ENCODE peak calls at places on chromosomes 6 and 20, in ten cellular contexts. H is caudate nucleus; P is suprapubic skin; N is CD8-positive, alpha-beta T cell; I is thyroid gland; M is substantia nigra; V is foreskin keratinocyte; F is HepG2; L is RWPE1; X is brain microvascular endothelial cell. A is an unnamed sample.

GRCh38 chr6:364609-365540 is 26.7 kb upstream of the IRF4 start:
- DNase-seq in H (no peak), P (no peak), N (no peak), I (no peak), M (no peak), V (no peak), F (no peak), L (no peak), X (no peak), A (no peak)

GRCh38 chr6:73481969-73482368 is 20.4 kb downstream of the MTO1 start:
- DNase-seq in H (no peak), P (no peak), N (no peak), I (no peak), M (no peak), V (no peak), F (no peak), L (no peak), X (no peak), A (no peak)

GRCh38 chr6:165663283-165663735 is 268 bp upstream of the PDE10A start:
- DNase-seq in H (no peak), P (no peak), N (no peak), I (peak; percentile 52), M (no peak), V (peak; percentile 48), F (no peak), L (no peak), X (peak; percentile 46), A (no peak)

GRCh38 chr6:70110128-70111022 is 192.5 kb downstream of the COL9A1 start:
- DNase-seq in H (no peak), P (no peak), N (no peak), I (no peak), M (no peak), V (peak; percentile 14), F (no peak), L (no peak), X (no peak), A (no peak)

GRCh38 chr20:8390500-8390899 is 258.4 kb downstream of the PLCB1 start:
- DNase-seq in H (no peak), P (no peak), N (no peak), I (no peak), M (no peak), V (no peak), F (no peak), L (no peak), X (no peak), A (no peak)

GRCh38 chr6:100464910-100465700 is at the start of gene SIM1:
- DNase-seq in H (no peak), P (no peak), N (no peak), I (peak; percentile 26), M (peak; percentile 11), V (no peak), F (no peak), L (peak; percentile 91), X (peak; percentile 43), A (no peak)

GRCh38 chr20:63260521-63260920 is 6.3 kb upstream of the NKAIN4 start:
- DNase-seq in H (no peak), P (no peak), N (no peak), I (no peak), M (no peak), V (no peak), F (no peak), L (no peak), X (no peak), A (no peak)

GRCh38 chr6:17998442-17998841 is 11.0 kb upstream of the KIF13A start:
- DNase-seq in H (no peak), P (no peak), N (no peak), I (peak; percentile 15), M (no peak), V (no peak), F (peak; percentile 34), L (no peak), X (no peak), A (no peak)

GRCh38 chr6:7973603-7974002 is 63.0 kb upstream of the TXNDC5 start:
- DNase-seq in H (no peak), P (no peak), N (no peak), I (no peak), M (no peak), V (no peak), F (peak; percentile 29), L (no peak), X (no peak), A (peak; percentile 24)

GRCh38 chr6:7974932-7975763 is 64.6 kb upstream of the TXNDC5 start:
- DNase-seq in H (peak; percentile 91), P (peak; percentile 82), N (no peak), I (peak; percentile 53), M (peak; percentile 76), V (peak; percentile 61), F (peak; percentile 100), L (peak; percentile 80), X (peak; percentile 96), A (peak; percentile 66)

GRCh38 chr6:7976485-7977010 is 66.0 kb upstream of the TXNDC5 start:
- DNase-seq in H (no peak), P (no peak), N (no peak), I (no peak), M (no peak), V (no peak), F (no peak), L (no peak), X (no peak), A (no peak)

GRCh38 chr6:7974553-7974931 is 64.0 kb upstream of the TXNDC5 start:
- DNase-seq in H (peak; percentile 5), P (no peak), N (no peak), I (no peak), M (no peak), V (no peak), F (no peak), L (no peak), X (no peak), A (no peak)

GRCh38 chr6:7975764-7976146 is 65.2 kb upstream of the TXNDC5 start:
- DNase-seq in H (peak; percentile 33), P (no peak), N (no peak), I (no peak), M (peak; percentile 14), V (no peak), F (peak; percentile 27), L (no peak), X (no peak), A (no peak)
- H3K27ac ChIP-seq in H (peak overlapping the region; percentile 81), P (no peak overlapping the region), N (no peak overlapping the region), I (no peak overlapping the region), M (peak overlapping the region; percentile 54), V (no peak overlapping the region), F (peak overlapping the region; percentile 73), L (peak overlapping the region; percentile 14), X (no peak overlapping the region), A (no peak overlapping the region)

GRCh38 chr6:52554684-52555280 is 22.1 kb downstream of the TRAM2 start:
- DNase-seq in H (no peak), P (no peak), N (no peak), I (no peak), M (no peak), V (no peak), F (no peak), L (no peak), X (no peak), A (no peak)

GRCh38 chr6:52558266-52559000 is 18.4 kb downstream of the TRAM2 start:
- DNase-seq in H (no peak), P (no peak), N (no peak), I (no peak), M (no peak), V (no peak), F (no peak), L (no peak), X (no peak), A (no peak)

GRCh38 chr6:52555531-52556228 is 21.2 kb downstream of the TRAM2 start:
- DNase-seq in H (no peak), P (no peak), N (no peak), I (no peak), M (no peak), V (no peak), F (no peak), L (no peak), X (no peak), A (no peak)

GRCh38 chr6:52560462-52560861 is 16.4 kb downstream of the TRAM2 start:
- DNase-seq in H (no peak), P (no peak), N (no peak), I (no peak), M (no peak), V (no peak), F (no peak), L (no peak), X (peak; percentile 71), A (no peak)

DNA sequence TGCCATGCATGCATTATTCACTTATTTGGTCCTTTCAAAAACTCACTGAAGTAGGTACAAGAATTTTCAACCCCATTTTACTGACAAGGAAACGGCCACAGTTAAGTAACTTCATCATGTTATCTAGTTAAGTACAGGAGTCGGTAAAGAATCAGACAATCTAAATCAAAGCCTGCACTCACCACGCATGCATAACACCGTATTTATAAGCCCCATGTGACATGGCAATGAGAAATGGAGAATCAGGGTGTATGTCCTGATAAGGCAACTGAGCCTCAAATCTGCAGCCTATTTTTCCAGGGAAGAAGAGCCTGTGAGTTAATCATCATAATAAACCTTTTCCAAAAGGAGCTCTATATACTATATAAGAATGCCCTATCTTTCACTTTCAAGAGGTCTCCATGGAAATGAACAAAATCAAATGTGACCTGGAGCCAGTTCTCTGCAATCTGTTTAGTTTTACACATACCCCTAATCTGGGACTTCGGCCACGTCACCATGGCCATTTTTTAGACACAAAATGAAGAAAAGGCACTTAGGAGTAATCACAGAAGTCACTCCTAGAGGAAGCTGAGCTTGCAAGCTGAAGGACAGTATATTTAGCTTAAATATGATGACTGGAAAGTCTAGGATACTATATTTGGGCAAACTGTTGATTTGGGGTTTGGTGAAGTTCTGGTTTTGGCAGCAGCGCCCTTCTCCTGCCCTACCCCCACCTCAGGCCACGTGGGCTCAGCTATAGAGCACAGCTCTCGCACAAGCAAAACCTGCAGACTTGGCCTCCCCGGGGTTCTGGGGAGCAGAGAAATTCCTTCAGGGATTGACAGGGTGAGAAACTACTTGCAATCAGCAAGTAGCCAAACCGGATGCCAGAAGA is 19.2 kb downstream of the TRAM2 start:
- DNase-seq in H (no peak), P (no peak), N (no peak), I (peak; percentile 15), M (no peak), V (no peak), F (no peak), L (no peak), X (peak; percentile 44), A (no peak)
- H3K27ac ChIP-seq in H (no peak overlapping the region), P (peak overlapping the region; percentile 36), N (no peak overlapping the region), I (no peak overlapping the region), M (no peak overlapping the region), V (no peak overlapping the region), F (no peak overlapping the region), L (peak overlapping the region; percentile 44), X (peak overlapping the region; percentile 85), A (no peak overlapping the region)

GRCh38 chr6:3405679-3406078 is 51.2 kb downstream of the SLC22A23 start:
- DNase-seq in H (no peak), P (no peak), N (no peak), I (no peak), M (no peak), V (peak; percentile 67), F (peak; percentile 51), L (peak; percentile 65), X (peak; percentile 54), A (no peak)
- H3K27ac ChIP-seq in H (no peak overlapping the region), P (peak overlapping the region; percentile 45), N (no peak overlapping the region), I (no peak overlapping the region), M (no peak overlapping the region), V (no peak overlapping the region), F (peak overlapping the region; percentile 93), L (peak overlapping the region; percentile 80), X (peak overlapping the region; percentile 3), A (peak overlapping the region; percentile 55)

DNA sequence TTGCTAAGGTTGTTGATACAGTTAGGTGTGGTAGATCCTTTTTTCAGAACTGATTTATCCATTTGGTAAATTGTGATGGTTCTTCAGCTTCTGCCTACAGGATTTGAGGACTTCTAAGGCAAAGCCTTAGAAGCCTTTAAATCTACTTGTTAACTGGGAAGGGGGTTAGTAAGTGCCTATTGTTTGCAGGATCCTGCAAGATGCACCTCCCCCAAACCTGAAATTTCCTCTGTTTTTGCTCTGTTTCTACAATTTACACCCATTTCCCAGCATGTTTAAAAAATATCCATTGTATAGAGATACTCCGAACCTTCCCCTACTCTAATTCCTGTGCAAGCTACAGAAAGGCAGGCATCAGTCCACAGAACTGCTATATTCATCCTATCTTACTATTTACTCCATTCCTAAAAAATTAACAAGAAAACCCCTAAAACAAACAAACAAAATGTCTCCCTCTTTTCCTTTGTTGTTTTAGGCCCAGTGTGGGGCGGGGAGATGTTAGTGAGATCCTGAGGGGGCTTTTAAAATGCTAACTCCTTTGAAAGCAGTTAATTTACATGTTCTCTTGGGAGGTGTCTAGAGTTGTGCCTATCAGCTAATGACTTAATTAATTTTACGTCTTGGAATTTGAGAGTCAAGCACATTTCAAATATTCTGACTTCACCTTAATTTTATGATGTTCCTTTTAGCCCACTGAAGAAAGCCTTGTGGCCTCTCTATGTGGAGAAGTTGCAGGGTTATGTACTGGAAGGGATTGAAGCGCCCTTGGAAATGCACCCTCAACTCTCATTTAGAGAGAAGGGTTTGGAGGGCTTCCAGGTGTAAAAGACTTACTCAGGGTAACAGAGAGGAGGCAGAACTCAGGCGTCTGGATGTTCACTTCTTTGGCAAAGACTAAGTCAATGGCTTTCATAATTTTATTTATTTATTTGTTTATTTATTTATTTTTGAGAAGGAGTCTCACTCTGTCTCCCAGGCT is 4.7 kb downstream of the SASH1 start:
- DNase-seq in H (no peak), P (no peak), N (no peak), I (peak; percentile 20), M (no peak), V (no peak), F (no peak), L (no peak), X (no peak), A (no peak)
- H3K27ac ChIP-seq in H (peak overlapping the region; percentile 9), P (no peak overlapping the region), N (no peak overlapping the region), I (peak overlapping the region; percentile 97), M (peak overlapping the region; percentile 18), V (no peak overlapping the region), F (no peak overlapping the region), L (no peak overlapping the region), X (no peak overlapping the region), A (no peak overlapping the region)